ENCODE peak calls at places on chromosomes 12 and 14, in six cellular contexts. Y is psoas muscle; U is endothelial cell of umbilical vein; X is CD8-positive, alpha-beta T cell; I is RWPE2; D is ovary. L is an unnamed sample. For H3K4me1 and H3K27me3, the result is how much of the 10 kb centered on the place peaks cover.

GRCh38 chr12:28872654-28873268 is 276.3 kb upstream of the FAR2 start:
- DNase-seq in Y (no peak), D (no peak), X (no peak), U (peak), I (no peak), L (no peak)

GRCh38 chr14:24211311-24211710 is 2.0 kb downstream of the CHMP4A start:
- DNase-seq in Y (no peak), U (no peak), I (no peak), X (no peak), D (peak), L (no peak)

GRCh38 chr12:110561471-110562201 is 21.5 kb downstream of the PPTC7 start:
- DNase-seq in D (no peak), U (no peak), Y (no peak), I (no peak), X (no peak), L (no peak)

GRCh38 chr12:72146495-72146894 is 125.7 kb upstream of the TRHDE start:
- DNase-seq in Y (no peak), X (no peak), I (no peak), U (no peak), D (no peak), L (no peak)

GRCh38 chr12:54486173-54486867 is 11.2 kb upstream of the NCKAP1L start:
- DNase-seq in D (no peak), X (no peak), I (no peak), U (no peak), Y (no peak), L (no peak)

GRCh38 chr14:83556065-83556464 is 1973.9 kb upstream of the FLRT2 start:
- DNase-seq in D (no peak), X (no peak), I (no peak), Y (no peak), U (no peak), L (no peak)

GRCh38 chr12:120719496-120720233 is 6.0 kb upstream of the ACADS start:
- DNase-seq in X (no peak), Y (no peak), U (no peak), I (no peak), D (no peak), L (no peak)

GRCh38 chr14:71733210-71733883 is 198.9 kb upstream of the RGS6 start:
- DNase-seq in X (no peak), I (no peak), U (no peak), D (no peak), Y (no peak), L (no peak)

GRCh38 chr14:71169861-71170260 is 262.6 kb downstream of the PCNX1 start:
- DNase-seq in X (no peak), I (no peak), Y (no peak), D (no peak), U (no peak), L (no peak)

GRCh38 chr12:78177298-78177697 is 346.6 kb downstream of the NAV3 start:
- DNase-seq in D (no peak), U (no peak), Y (no peak), X (no peak), I (no peak), L (no peak)

GRCh38 chr12:18502422-18502821 is 235.4 kb downstream of the PLCZ1 start:
- DNase-seq in U (no peak), X (no peak), Y (no peak), D (no peak), I (no peak), L (no peak)

GRCh38 chr14:104665663-104666522 is 23.5 kb upstream of the INF2 start:
- DNase-seq in Y (no peak), I (peak), D (no peak), U (peak), X (peak), L (peak)

GRCh38 chr12:3888654-3889053 is 15.5 kb upstream of the PARP11 start:
- DNase-seq in I (no peak), X (no peak), Y (no peak), D (no peak), U (no peak), L (no peak)

GRCh38 chr12:16076553-16076952 is 165.4 kb downstream of the DERA start:
- DNase-seq in D (no peak), X (no peak), Y (no peak), I (no peak), U (no peak), L (no peak)

GRCh38 chr14:75720828-75721227 is 59.8 kb downstream of the TTLL5 start:
- DNase-seq in I (no peak), D (peak), U (peak), Y (peak), X (no peak), L (no peak)

GRCh38 chr14:65434216-65434850 is 21.8 kb downstream of the FUT8 start:
- DNase-seq in U (no peak), X (no peak), I (no peak), Y (no peak), D (no peak), L (no peak)

GRCh38 chr14:104082807-104083206 is 2.7 kb upstream of the ASPG start:
- DNase-seq in Y (peak), X (no peak), I (no peak), D (peak), U (no peak), L (no peak)

GRCh38 chr14:54567634-54568561 is 970 bp downstream of the SAMD4A start:
- DNase-seq in X (peak), Y (peak), D (peak), I (peak), U (peak), L (peak)

GRCh38 chr14:106657460-106657859 is 1131.1 kb downstream of the TMEM121 start:
- DNase-seq in X (peak), U (no peak), I (no peak), D (no peak), Y (no peak), L (peak)

GRCh38 chr14:55129086-55129427 is at the start of gene LGALS3:
- DNase-seq in U (peak), Y (peak), X (peak), I (peak), D (peak), L (peak)

GRCh38 chr12:113647048-113647447 is 175.4 kb upstream of the LHX5 start:
- DNase-seq in I (no peak), D (no peak), Y (no peak), U (no peak), X (no peak), L (no peak)

GRCh38 chr14:104797112-104798044 is 1.8 kb upstream of the AKT1 start:
- DNase-seq in X (no peak), D (no peak), I (no peak), Y (no peak), U (no peak), L (no peak)

GRCh38 chr12:104055686-104056388 is 5.8 kb upstream of the GLT8D2 start:
- DNase-seq in X (no peak), Y (peak), I (no peak), D (peak), U (peak), L (no peak)

GRCh38 chr12:109737111-109737510 is 23.5 kb downstream of the FAM222A start:
- DNase-seq in D (peak), U (no peak), Y (no peak), X (no peak), I (peak), L (no peak)

GRCh38 chr14:58239259-58240210 is 5.1 kb upstream of the PSMA3 start:
- DNase-seq in I (no peak), X (peak), D (peak), U (peak), Y (peak), L (peak)

GRCh38 chr12:26112703-26113147 is 12.1 kb downstream of the BHLHE41 start:
- DNase-seq in U (no peak), D (no peak), I (no peak), Y (no peak), X (no peak), L (no peak)

GRCh38 chr12:10016881-10017280 is 6.5 kb downstream of the CLEC12B start:
- DNase-seq in I (no peak), D (no peak), Y (no peak), X (no peak), U (peak), L (no peak)

GRCh38 chr14:35213869-35214387 is 78.3 kb upstream of the PSMA6 start:
- DNase-seq in Y (no peak), X (no peak), U (peak), I (no peak), D (no peak), L (no peak)

GRCh38 chr12:67562513-67563287 is 85.8 kb upstream of the DYRK2 start:
- DNase-seq in I (no peak), U (no peak), D (no peak), Y (no peak), X (no peak), L (no peak)

GRCh38 chr12:124395284-124395752 is 100.4 kb downstream of the RFLNA start:
- DNase-seq in X (no peak), Y (no peak), D (no peak), U (no peak), I (no peak), L (no peak)
- H3K4me1 ChIP-seq in X (under half), Y (half or more), D (under half), U (under half), I (under half), L (under half)

DNA sequence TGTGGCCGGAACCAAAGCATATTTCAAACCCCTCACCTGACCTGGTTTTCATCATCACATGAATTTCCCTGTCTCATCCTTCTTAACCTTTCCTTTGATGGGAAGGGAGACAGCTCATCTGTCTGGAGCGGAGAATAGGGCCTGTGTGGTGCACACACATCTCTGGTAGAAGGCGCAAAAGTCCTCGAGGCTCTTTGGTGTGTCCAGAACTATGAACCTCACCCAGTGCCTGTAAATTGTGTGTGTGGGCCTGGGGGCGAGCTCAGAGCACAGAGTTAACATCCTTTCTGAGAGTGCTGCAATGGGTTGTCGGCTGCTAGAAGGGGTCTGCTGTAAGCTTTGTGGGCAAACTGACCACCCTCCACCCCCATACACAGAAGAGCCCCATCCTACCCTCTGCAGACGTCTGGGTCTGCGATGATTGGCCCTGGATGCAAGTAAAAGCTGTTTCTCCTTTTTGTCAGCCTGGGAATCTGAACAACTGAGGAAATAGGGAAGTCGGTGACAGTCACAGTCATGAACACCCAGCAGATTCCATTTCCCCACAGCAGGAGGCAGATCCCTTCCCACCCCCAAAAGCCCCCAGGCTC is 654 bp downstream of the GALNT6 start:
- DNase-seq in D (peak), X (no peak), Y (no peak), U (no peak), I (no peak), L (no peak)
- H3K27me3 ChIP-seq in D (under half), X (under half), Y (under half), U (under half), I (under half), L (under half)

DNA sequence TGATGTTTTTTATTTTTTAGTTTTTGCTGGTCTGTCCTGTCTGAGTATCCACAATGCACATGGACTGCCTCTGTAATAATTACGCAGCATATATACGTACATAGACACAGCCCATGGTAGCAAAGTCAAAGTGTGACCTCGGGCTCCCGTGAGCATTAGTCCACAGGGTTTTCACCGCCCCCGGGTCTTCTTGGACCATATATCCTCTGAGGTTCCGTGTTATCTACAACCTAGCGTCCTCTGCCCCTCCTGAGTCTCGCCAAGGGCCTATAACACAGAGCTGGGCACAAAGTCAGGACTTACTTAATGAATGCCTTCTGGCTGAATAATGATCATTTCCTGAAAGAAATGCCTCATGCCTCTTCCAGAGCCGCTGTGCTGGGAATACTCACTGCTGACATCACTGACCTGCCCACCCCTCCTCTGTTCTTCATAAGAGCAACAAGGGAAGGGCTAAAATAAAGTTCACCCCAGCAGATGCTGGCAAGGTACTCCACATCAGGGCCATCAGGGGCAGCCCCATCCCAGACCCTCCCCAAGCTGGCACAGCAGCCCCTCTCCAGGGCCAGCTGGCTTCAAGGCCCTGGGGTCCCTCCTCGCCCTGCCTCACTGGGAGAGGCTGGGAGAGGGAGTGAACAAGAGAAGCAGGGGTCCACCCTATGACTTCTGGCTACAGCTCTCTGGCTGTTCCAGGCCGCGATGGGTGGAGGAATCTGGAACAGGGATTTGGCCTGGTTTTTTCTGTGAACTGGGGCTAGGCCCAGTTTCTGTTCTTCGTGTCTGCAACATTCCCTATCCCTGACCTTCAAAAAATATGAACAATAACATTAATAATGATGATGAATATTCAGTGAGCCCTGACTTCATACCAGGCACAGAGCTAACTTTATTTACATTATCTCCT is 7.9 kb downstream of the HDAC7 start:
- DNase-seq in X (no peak), I (no peak), D (peak), Y (peak), U (peak), L (no peak)
- H3K4me1 ChIP-seq in X (half or more), I (under half), D (under half), Y (half or more), U (half or more), L (half or more)

GRCh38 chr12:132175496-132176357 is 31.5 kb downstream of the NOC4L start:
- DNase-seq in U (no peak), I (no peak), X (no peak), Y (peak), D (no peak), L (no peak)
- H3K27me3 ChIP-seq in U (under half), I (half or more), X (under half), Y (under half), D (under half), L (under half)

DNA sequence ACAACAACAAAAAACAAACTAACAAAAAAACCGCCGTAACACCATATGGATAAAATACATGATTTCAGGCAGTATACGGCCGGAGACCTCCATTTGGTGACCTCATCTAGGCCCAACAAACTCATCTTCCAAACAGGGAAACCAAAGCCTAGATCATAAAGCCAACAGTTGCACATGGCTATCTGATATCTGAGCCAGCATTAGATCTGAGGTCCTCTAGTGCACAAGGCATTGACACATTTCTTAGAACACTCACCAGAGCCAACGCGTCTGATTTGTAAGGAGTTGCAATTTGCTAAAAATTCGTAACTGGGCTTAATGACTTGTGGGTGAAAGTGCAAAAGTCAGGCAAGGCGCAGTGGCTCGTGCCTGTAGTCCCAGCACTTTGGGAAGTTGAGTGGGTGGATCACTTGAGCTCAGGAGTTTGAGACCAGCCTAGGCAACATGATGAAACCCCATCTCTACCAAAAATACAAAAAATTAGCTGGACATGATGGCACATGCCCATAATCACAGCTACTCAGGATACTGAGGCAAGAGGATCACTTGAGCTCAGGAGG is 42.0 kb upstream of the NUDT4 start:
- DNase-seq in I (no peak), X (no peak), U (no peak), D (no peak), Y (no peak), L (no peak)
- H3K4me1 ChIP-seq in I (under half), X (under half), U (under half), D (under half), Y (under half), L (under half)

DNA sequence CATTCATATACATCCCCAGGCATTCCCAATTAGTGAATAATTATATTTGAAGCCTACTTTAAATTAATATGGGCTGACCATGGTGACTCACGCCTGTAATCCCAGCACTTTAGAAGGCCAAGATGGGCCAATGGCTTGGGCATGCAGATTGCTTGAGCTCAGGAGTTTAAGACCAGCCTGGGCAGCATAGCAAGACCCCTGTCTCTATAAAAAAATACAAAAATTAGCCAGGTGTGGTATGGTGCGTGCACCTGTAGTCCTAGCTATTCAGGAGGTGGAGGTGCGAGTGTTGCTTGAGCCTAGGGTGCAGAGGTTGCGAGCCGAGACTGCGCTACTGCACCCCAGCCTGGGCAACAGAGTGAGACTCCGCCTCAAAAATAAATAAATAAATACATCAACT is 7.6 kb upstream of the ARID2 start:
- DNase-seq in U (no peak), I (no peak), Y (no peak), X (no peak), D (no peak), L (no peak)
- H3K27me3 ChIP-seq in U (under half), I (under half), Y (under half), X (under half), D (under half), L (under half)